ENCODE peak calls at places on chromosomes 13 and 19, in five cellular contexts. One of them, this sample, is unnamed.

GRCh38 chr19:50451223-50451534 is 18.5 kb downstream of the MYBPC2 start:
- DNase-seq in GM19239: no peak
- DNase-seq in iris pigment epithelial cell: no peak
- DNase-seq in IMR-90: no peak
- DNase-seq in GM12878: no peak
- DNase-seq in this sample: no peak

GRCh38 chr19:7869910-7870511 is 4.2 kb downstream of the PRR36 start:
- DNase-seq in GM19239: no peak
- DNase-seq in iris pigment epithelial cell: no peak
- DNase-seq in IMR-90: peak; percentile 8
- DNase-seq in GM12878: no peak
- DNase-seq in this sample: peak; percentile 19

GRCh38 chr19:2983351-2984195 is 6.2 kb downstream of the TLE6 start:
- DNase-seq in GM19239: no peak
- DNase-seq in iris pigment epithelial cell: peak; percentile 28
- DNase-seq in IMR-90: peak; percentile 7
- DNase-seq in GM12878: no peak
- DNase-seq in this sample: peak; percentile 93

GRCh38 chr13:50132937-50133276 is 117.7 kb downstream of the KCNRG start:
- DNase-seq in GM19239: no peak
- DNase-seq in iris pigment epithelial cell: no peak
- DNase-seq in IMR-90: no peak
- DNase-seq in GM12878: no peak
- DNase-seq in this sample: no peak

GRCh38 chr19:30085394-30085793 is 143.4 kb downstream of the URI1 start:
- DNase-seq in GM19239: no peak
- DNase-seq in iris pigment epithelial cell: no peak
- DNase-seq in IMR-90: no peak
- DNase-seq in GM12878: no peak
- DNase-seq in this sample: no peak

GRCh38 chr19:38918526-38918925 is 6.5 kb upstream of the CCER2 start:
- DNase-seq in GM19239: no peak
- DNase-seq in iris pigment epithelial cell: no peak
- DNase-seq in IMR-90: no peak
- DNase-seq in GM12878: no peak
- DNase-seq in this sample: no peak

GRCh38 chr19:42178791-42179500 is 38.5 kb downstream of the DEDD2 start:
- DNase-seq in GM19239: no peak
- DNase-seq in iris pigment epithelial cell: no peak
- DNase-seq in IMR-90: no peak
- DNase-seq in GM12878: no peak
- DNase-seq in this sample: no peak

GRCh38 chr13:33728271-33729037 is 89.5 kb upstream of the RFC3 start:
- DNase-seq in GM19239: no peak
- DNase-seq in iris pigment epithelial cell: no peak
- DNase-seq in IMR-90: no peak
- DNase-seq in GM12878: peak; percentile 96
- DNase-seq in this sample: peak; percentile 48

GRCh38 chr19:896999-897398 is 3.7 kb downstream of the RNU6-9 start:
- DNase-seq in GM19239: no peak
- DNase-seq in iris pigment epithelial cell: no peak
- DNase-seq in IMR-90: no peak
- DNase-seq in GM12878: no peak
- DNase-seq in this sample: no peak

GRCh38 chr13:41004875-41005693 is 14.0 kb downstream of the ELF1 start:
- DNase-seq in GM19239: no peak
- DNase-seq in iris pigment epithelial cell: peak; percentile 40
- DNase-seq in IMR-90: no peak
- DNase-seq in GM12878: peak; percentile 79
- DNase-seq in this sample: peak; percentile 25

GRCh38 chr13:77584111-77584510 is 48.6 kb downstream of the SCEL start:
- DNase-seq in GM19239: no peak
- DNase-seq in iris pigment epithelial cell: peak; percentile 7
- DNase-seq in IMR-90: no peak
- DNase-seq in GM12878: no peak
- DNase-seq in this sample: no peak

GRCh38 chr13:111178417-111178816 is 63.3 kb downstream of the ARHGEF7 start:
- DNase-seq in GM19239: no peak
- DNase-seq in iris pigment epithelial cell: no peak
- DNase-seq in IMR-90: no peak
- DNase-seq in GM12878: no peak
- DNase-seq in this sample: peak; percentile 63

GRCh38 chr19:57747472-57747807 is 825 bp downstream of the ZNF776 start:
- DNase-seq in GM19239: no peak
- DNase-seq in iris pigment epithelial cell: peak; percentile 10
- DNase-seq in IMR-90: no peak
- DNase-seq in GM12878: no peak
- DNase-seq in this sample: no peak

GRCh38 chr13:33262997-33263396 is 22.6 kb downstream of the STARD13 start:
- DNase-seq in GM19239: no peak
- DNase-seq in iris pigment epithelial cell: no peak
- DNase-seq in IMR-90: no peak
- DNase-seq in GM12878: no peak
- DNase-seq in this sample: no peak

GRCh38 chr13:42266464-42266863 is 5.5 kb upstream of the AKAP11 start:
- DNase-seq in GM19239: no peak
- DNase-seq in iris pigment epithelial cell: peak; percentile 84
- DNase-seq in IMR-90: peak; percentile 79
- DNase-seq in GM12878: no peak
- DNase-seq in this sample: peak; percentile 67

GRCh38 chr13:112779856-112780604 is 90.2 kb downstream of the ATP11A start:
- DNase-seq in GM19239: no peak
- DNase-seq in iris pigment epithelial cell: peak; percentile 42
- DNase-seq in IMR-90: peak; percentile 52
- DNase-seq in GM12878: no peak
- DNase-seq in this sample: peak; percentile 8

GRCh38 chr19:4305253-4305612 is 835 bp downstream of the FSD1 start:
- DNase-seq in GM19239: no peak
- DNase-seq in iris pigment epithelial cell: no peak
- DNase-seq in IMR-90: no peak
- DNase-seq in GM12878: no peak
- DNase-seq in this sample: no peak

GRCh38 chr19:20969898-20970297 is 46.8 kb downstream of the ZNF85 start:
- DNase-seq in GM19239: no peak
- DNase-seq in iris pigment epithelial cell: no peak
- DNase-seq in IMR-90: no peak
- DNase-seq in GM12878: no peak
- DNase-seq in this sample: no peak

GRCh38 chr19:53183146-53183545 is 10.0 kb downstream of the ZNF665 start:
- DNase-seq in GM19239: no peak
- DNase-seq in iris pigment epithelial cell: peak; percentile 76
- DNase-seq in IMR-90: peak; percentile 66
- DNase-seq in GM12878: no peak
- DNase-seq in this sample: peak; percentile 56

GRCh38 chr19:17942582-17943283 is 9.9 kb downstream of the CCDC124 start:
- DNase-seq in GM19239: no peak
- DNase-seq in iris pigment epithelial cell: no peak
- DNase-seq in IMR-90: no peak
- DNase-seq in GM12878: no peak
- DNase-seq in this sample: no peak

GRCh38 chr19:58059003-58059671 is at the start of gene ZNF135:
- DNase-seq in GM19239: no peak
- DNase-seq in iris pigment epithelial cell: peak; percentile 90
- DNase-seq in IMR-90: peak; percentile 50
- DNase-seq in GM12878: no peak
- DNase-seq in this sample: peak; percentile 84

GRCh38 chr19:50820549-50821247 is 2.9 kb downstream of the KLK1 start:
- DNase-seq in GM19239: no peak
- DNase-seq in iris pigment epithelial cell: no peak
- DNase-seq in IMR-90: no peak
- DNase-seq in GM12878: peak; percentile 21
- DNase-seq in this sample: no peak

GRCh38 chr19:18097217-18097992 is at the start of gene MAST3:
- DNase-seq in GM19239: peak; percentile 84
- DNase-seq in iris pigment epithelial cell: peak; percentile 81
- DNase-seq in IMR-90: peak; percentile 67
- DNase-seq in GM12878: peak; percentile 64
- DNase-seq in this sample: peak; percentile 79

GRCh38 chr19:17703823-17704463 is 15.3 kb upstream of the MAP1S start:
- DNase-seq in GM19239: peak; percentile 68
- DNase-seq in iris pigment epithelial cell: peak; percentile 70
- DNase-seq in IMR-90: peak; percentile 31
- DNase-seq in GM12878: no peak
- DNase-seq in this sample: peak; percentile 66

GRCh38 chr19:36026091-36026876 is 6.4 kb downstream of the CLIP3 start:
- DNase-seq in GM19239: no peak
- DNase-seq in iris pigment epithelial cell: no peak
- DNase-seq in IMR-90: no peak
- DNase-seq in GM12878: no peak
- DNase-seq in this sample: no peak

GRCh38 chr13:44854264-44855060 is 134.8 kb downstream of the NUFIP1 start:
- DNase-seq in GM19239: no peak
- DNase-seq in iris pigment epithelial cell: no peak
- DNase-seq in IMR-90: peak; percentile 11
- DNase-seq in GM12878: no peak
- DNase-seq in this sample: no peak

GRCh38 chr13:111204438-111205177 is 89.5 kb downstream of the ARHGEF7 start:
- DNase-seq in GM19239: no peak
- DNase-seq in iris pigment epithelial cell: peak; percentile 86
- DNase-seq in IMR-90: peak; percentile 84
- DNase-seq in GM12878: no peak
- DNase-seq in this sample: peak; percentile 84

GRCh38 chr19:39432677-39433025 is 3.1 kb downstream of the RPS16 start:
- DNase-seq in GM19239: no peak
- DNase-seq in iris pigment epithelial cell: no peak
- DNase-seq in IMR-90: no peak
- DNase-seq in GM12878: no peak
- DNase-seq in this sample: no peak

GRCh38 chr13:23790591-23791170 is 98.5 kb downstream of the MIPEP start:
- DNase-seq in GM19239: no peak
- DNase-seq in iris pigment epithelial cell: peak; percentile 92
- DNase-seq in IMR-90: peak; percentile 82
- DNase-seq in GM12878: no peak
- DNase-seq in this sample: peak; percentile 97

GRCh38 chr19:8401981-8402411 is 11.1 kb upstream of the MARCHF2 start:
- DNase-seq in GM19239: no peak
- DNase-seq in iris pigment epithelial cell: no peak
- DNase-seq in IMR-90: no peak
- DNase-seq in GM12878: no peak
- DNase-seq in this sample: no peak

GRCh38 chr13:98879965-98880364 is 97.9 kb downstream of the DOCK9 start:
- DNase-seq in GM19239: no peak
- DNase-seq in iris pigment epithelial cell: no peak
- DNase-seq in IMR-90: no peak
- DNase-seq in GM12878: no peak
- DNase-seq in this sample: no peak

GRCh38 chr19:39971380-39971841 is 446 bp downstream of the PSMC4 start:
- DNase-seq in GM19239: no peak
- DNase-seq in iris pigment epithelial cell: no peak
- DNase-seq in IMR-90: no peak
- DNase-seq in GM12878: no peak
- DNase-seq in this sample: no peak

GRCh38 chr13:33676045-33676699 is 141.8 kb upstream of the RFC3 start:
- DNase-seq in GM19239: no peak
- DNase-seq in iris pigment epithelial cell: no peak
- DNase-seq in IMR-90: no peak
- DNase-seq in GM12878: no peak
- DNase-seq in this sample: peak; percentile 22

GRCh38 chr13:53782400-53783030 is 753.9 kb downstream of the OLFM4 start:
- DNase-seq in GM19239: peak; percentile 9
- DNase-seq in iris pigment epithelial cell: peak; percentile 57
- DNase-seq in IMR-90: peak; percentile 17
- DNase-seq in GM12878: peak; percentile 3
- DNase-seq in this sample: peak; percentile 62

GRCh38 chr13:113806526-113806925 is 47.5 kb downstream of the TMEM255B start:
- DNase-seq in GM19239: no peak
- DNase-seq in iris pigment epithelial cell: no peak
- DNase-seq in IMR-90: no peak
- DNase-seq in GM12878: no peak
- DNase-seq in this sample: no peak

GRCh38 chr19:29404015-29404414 is 121.8 kb upstream of the VSTM2B start:
- DNase-seq in GM19239: no peak
- DNase-seq in iris pigment epithelial cell: no peak
- DNase-seq in IMR-90: no peak
- DNase-seq in GM12878: no peak
- DNase-seq in this sample: no peak

GRCh38 chr13:27183561-27184147 is 12.0 kb upstream of the USP12 start:
- DNase-seq in GM19239: no peak
- DNase-seq in iris pigment epithelial cell: peak; percentile 82
- DNase-seq in IMR-90: peak; percentile 72
- DNase-seq in GM12878: no peak
- DNase-seq in this sample: peak; percentile 80